ENCODE peak calls at places on chromosomes 5 and 9, in five cellular contexts. One of them, this sample, is unnamed. For H3K4me1, the result is how much of the 10 kb centered on the place peaks cover.

GRCh38 chr5:141492168-141492885 is 3.4 kb downstream of the PCDHGC5 start:
- DNase-seq in MM.1S: no peak
- DNase-seq in colonic mucosa: no peak
- DNase-seq in K562: no peak
- DNase-seq in heart right ventricle: no peak
- DNase-seq in this sample: no peak

GRCh38 chr9:90271707-90272106 is 370.9 kb downstream of the DIRAS2 start:
- DNase-seq in MM.1S: no peak
- DNase-seq in colonic mucosa: no peak
- DNase-seq in K562: no peak
- DNase-seq in heart right ventricle: no peak
- DNase-seq in this sample: no peak

GRCh38 chr5:78279194-78279593 is 15.3 kb downstream of the AP3B1 start:
- DNase-seq in K562: no peak
- DNase-seq in colonic mucosa: no peak
- DNase-seq in MM.1S: no peak
- DNase-seq in heart right ventricle: no peak
- DNase-seq in this sample: no peak

GRCh38 chr5:122937914-122938313 is 92.5 kb downstream of the SNX24 start:
- DNase-seq in heart right ventricle: peak
- DNase-seq in MM.1S: no peak
- DNase-seq in K562: no peak
- DNase-seq in colonic mucosa: no peak
- DNase-seq in this sample: no peak

GRCh38 chr9:76219555-76220151 is 174.6 kb downstream of the RFK start:
- DNase-seq in colonic mucosa: no peak
- DNase-seq in heart right ventricle: no peak
- DNase-seq in MM.1S: no peak
- DNase-seq in K562: no peak
- DNase-seq in this sample: no peak

GRCh38 chr9:109086221-109086620 is 33.5 kb downstream of the TMEM245 start:
- DNase-seq in colonic mucosa: no peak
- DNase-seq in MM.1S: no peak
- DNase-seq in K562: no peak
- DNase-seq in heart right ventricle: no peak
- DNase-seq in this sample: no peak

GRCh38 chr5:145531038-145531734 is 304.0 kb downstream of the PRELID2 start:
- DNase-seq in colonic mucosa: peak
- DNase-seq in K562: no peak
- DNase-seq in heart right ventricle: no peak
- DNase-seq in MM.1S: no peak
- DNase-seq in this sample: no peak

GRCh38 chr9:15306757-15307522 is at the start of gene TTC39B:
- DNase-seq in colonic mucosa: peak
- DNase-seq in heart right ventricle: peak
- DNase-seq in MM.1S: peak
- DNase-seq in K562: peak
- DNase-seq in this sample: peak

GRCh38 chr9:75482566-75482965 is 394.3 kb downstream of the OSTF1 start:
- DNase-seq in colonic mucosa: no peak
- DNase-seq in K562: no peak
- DNase-seq in MM.1S: no peak
- DNase-seq in heart right ventricle: no peak
- DNase-seq in this sample: no peak

GRCh38 chr9:76456202-76456926 is 2.6 kb upstream of the GCNT1 start:
- DNase-seq in K562: peak
- DNase-seq in colonic mucosa: peak
- DNase-seq in MM.1S: peak
- DNase-seq in heart right ventricle: no peak
- DNase-seq in this sample: no peak

GRCh38 chr5:174159327-174160247 is 114.1 kb downstream of the NSG2 start:
- DNase-seq in heart right ventricle: no peak
- DNase-seq in colonic mucosa: no peak
- DNase-seq in MM.1S: no peak
- DNase-seq in K562: no peak
- DNase-seq in this sample: no peak

GRCh38 chr9:117458066-117458465 is 43.2 kb upstream of the ASTN2 start:
- DNase-seq in K562: no peak
- DNase-seq in colonic mucosa: no peak
- DNase-seq in heart right ventricle: no peak
- DNase-seq in MM.1S: no peak
- DNase-seq in this sample: no peak

GRCh38 chr5:5320062-5320805 is 102.2 kb upstream of the ICE1 start:
- DNase-seq in heart right ventricle: no peak
- DNase-seq in colonic mucosa: no peak
- DNase-seq in K562: no peak
- DNase-seq in MM.1S: no peak
- DNase-seq in this sample: no peak

GRCh38 chr9:38276751-38277439 is 115.6 kb upstream of the ALDH1B1 start:
- DNase-seq in MM.1S: no peak
- DNase-seq in colonic mucosa: no peak
- DNase-seq in K562: no peak
- DNase-seq in heart right ventricle: no peak
- DNase-seq in this sample: no peak

GRCh38 chr9:89687216-89687615 is 82.4 kb downstream of the GADD45G start:
- DNase-seq in K562: no peak
- DNase-seq in colonic mucosa: no peak
- DNase-seq in MM.1S: no peak
- DNase-seq in heart right ventricle: no peak
- DNase-seq in this sample: no peak

GRCh38 chr5:43227655-43228054 is 35.6 kb downstream of the NIM1K start:
- DNase-seq in colonic mucosa: no peak
- DNase-seq in K562: peak
- DNase-seq in MM.1S: no peak
- DNase-seq in heart right ventricle: no peak
- DNase-seq in this sample: no peak

GRCh38 chr5:86461169-86461956 is 156.4 kb upstream of the COX7C start:
- DNase-seq in K562: no peak
- DNase-seq in MM.1S: peak
- DNase-seq in colonic mucosa: no peak
- DNase-seq in heart right ventricle: no peak
- DNase-seq in this sample: no peak

GRCh38 chr9:87622936-87623335 is 103.0 kb upstream of the CTSL start:
- DNase-seq in heart right ventricle: no peak
- DNase-seq in K562: no peak
- DNase-seq in colonic mucosa: no peak
- DNase-seq in MM.1S: no peak
- DNase-seq in this sample: no peak

GRCh38 chr9:109781541-109782197 is 1.7 kb downstream of the PALM2AKAP2 start:
- DNase-seq in colonic mucosa: peak
- DNase-seq in K562: no peak
- DNase-seq in MM.1S: no peak
- DNase-seq in heart right ventricle: peak
- DNase-seq in this sample: no peak

GRCh38 chr5:134063421-134063820 is 51.1 kb upstream of the TCF7 start:
- DNase-seq in K562: no peak
- DNase-seq in colonic mucosa: no peak
- DNase-seq in heart right ventricle: no peak
- DNase-seq in MM.1S: no peak
- DNase-seq in this sample: no peak

GRCh38 chr5:24633705-24634325 is 11.0 kb downstream of the CDH10 start:
- DNase-seq in MM.1S: peak
- DNase-seq in K562: peak
- DNase-seq in colonic mucosa: no peak
- DNase-seq in heart right ventricle: no peak
- DNase-seq in this sample: no peak

GRCh38 chr5:3340471-3340870 is 255.2 kb upstream of the IRX1 start:
- DNase-seq in heart right ventricle: no peak
- DNase-seq in K562: no peak
- DNase-seq in colonic mucosa: no peak
- DNase-seq in MM.1S: no peak
- DNase-seq in this sample: no peak

GRCh38 chr5:146788918-146789317 is 89.6 kb downstream of the PPP2R2B start:
- DNase-seq in heart right ventricle: no peak
- DNase-seq in K562: no peak
- DNase-seq in colonic mucosa: no peak
- DNase-seq in MM.1S: no peak
- DNase-seq in this sample: no peak

GRCh38 chr9:36401179-36401740 is 1.2 kb upstream of the RNF38 start:
- DNase-seq in colonic mucosa: peak
- DNase-seq in heart right ventricle: no peak
- DNase-seq in MM.1S: peak
- DNase-seq in K562: peak
- DNase-seq in this sample: no peak

GRCh38 chr9:26296910-26297309 is 595.7 kb downstream of the CAAP1 start:
- DNase-seq in colonic mucosa: no peak
- DNase-seq in MM.1S: no peak
- DNase-seq in heart right ventricle: no peak
- DNase-seq in K562: no peak
- DNase-seq in this sample: no peak

GRCh38 chr5:100706796-100707195 is 171.6 kb downstream of the FAM174A start:
- DNase-seq in MM.1S: peak
- DNase-seq in colonic mucosa: no peak
- DNase-seq in K562: no peak
- DNase-seq in heart right ventricle: no peak
- DNase-seq in this sample: no peak

GRCh38 chr5:115962565-115963402 is 509 bp downstream of the LVRN start:
- DNase-seq in MM.1S: no peak
- DNase-seq in heart right ventricle: no peak
- DNase-seq in K562: no peak
- DNase-seq in colonic mucosa: no peak
- DNase-seq in this sample: no peak

GRCh38 chr5:94217745-94218144 is 400.7 kb downstream of the KIAA0825 start:
- DNase-seq in colonic mucosa: no peak
- DNase-seq in MM.1S: no peak
- DNase-seq in K562: no peak
- DNase-seq in heart right ventricle: no peak
- DNase-seq in this sample: no peak

GRCh38 chr5:108743344-108743743 is 4.4 kb upstream of the FER start:
- DNase-seq in MM.1S: no peak
- DNase-seq in heart right ventricle: no peak
- DNase-seq in colonic mucosa: no peak
- DNase-seq in K562: no peak
- DNase-seq in this sample: no peak

GRCh38 chr9:83987402-83987791 is 6.8 kb downstream of the RMI1 start:
- DNase-seq in K562: no peak
- DNase-seq in MM.1S: no peak
- DNase-seq in heart right ventricle: no peak
- DNase-seq in colonic mucosa: no peak
- DNase-seq in this sample: no peak
- H3K4me1 ChIP-seq in K562: under half
- H3K4me1 ChIP-seq in MM.1S: under half
- H3K4me1 ChIP-seq in heart right ventricle: under half
- H3K4me1 ChIP-seq in colonic mucosa: under half
- H3K4me1 ChIP-seq in this sample: under half

GRCh38 chr5:80125962-80126480 is 90.9 kb downstream of the THBS4 start:
- DNase-seq in K562: no peak
- DNase-seq in colonic mucosa: no peak
- DNase-seq in MM.1S: no peak
- DNase-seq in heart right ventricle: no peak
- DNase-seq in this sample: no peak
- H3K4me1 ChIP-seq in K562: under half
- H3K4me1 ChIP-seq in colonic mucosa: under half
- H3K4me1 ChIP-seq in MM.1S: under half
- H3K4me1 ChIP-seq in heart right ventricle: under half
- H3K4me1 ChIP-seq in this sample: under half

DNA sequence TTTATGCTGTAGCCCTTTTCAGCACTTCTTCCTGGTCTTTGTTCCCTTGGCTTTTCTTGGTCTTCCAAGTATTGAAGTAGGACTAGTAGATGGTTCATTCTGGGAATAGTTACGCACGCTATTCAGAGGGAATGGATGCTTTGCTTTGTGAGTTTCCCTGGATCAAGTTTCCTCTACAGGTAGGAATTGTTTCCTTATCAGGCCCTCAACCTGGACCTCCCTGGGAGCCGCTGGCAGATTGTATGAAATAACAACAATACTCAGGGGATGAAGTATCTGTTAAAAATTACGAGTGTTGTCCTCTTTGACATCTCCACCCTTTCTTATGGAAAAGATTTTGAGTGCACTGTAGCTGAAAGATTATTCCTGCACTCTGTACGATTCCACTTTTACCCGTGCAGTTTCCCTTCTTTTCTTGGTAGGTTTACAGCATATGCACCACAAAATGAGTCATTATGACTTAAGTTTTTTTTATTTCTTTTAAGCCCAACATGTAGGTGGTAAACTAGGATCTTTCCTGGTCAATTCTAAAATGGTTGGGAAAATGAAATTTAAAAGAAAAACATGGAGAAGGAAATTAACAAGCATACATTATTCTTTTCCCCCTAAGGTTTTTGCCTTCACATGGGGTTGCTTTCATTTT is 57.9 kb downstream of the ARHGAP26 start:
- DNase-seq in K562: no peak
- DNase-seq in heart right ventricle: no peak
- DNase-seq in colonic mucosa: no peak
- DNase-seq in MM.1S: no peak
- DNase-seq in this sample: no peak
- H3K4me1 ChIP-seq in K562: under half
- H3K4me1 ChIP-seq in heart right ventricle: half or more
- H3K4me1 ChIP-seq in colonic mucosa: under half
- H3K4me1 ChIP-seq in MM.1S: under half
- H3K4me1 ChIP-seq in this sample: half or more

DNA sequence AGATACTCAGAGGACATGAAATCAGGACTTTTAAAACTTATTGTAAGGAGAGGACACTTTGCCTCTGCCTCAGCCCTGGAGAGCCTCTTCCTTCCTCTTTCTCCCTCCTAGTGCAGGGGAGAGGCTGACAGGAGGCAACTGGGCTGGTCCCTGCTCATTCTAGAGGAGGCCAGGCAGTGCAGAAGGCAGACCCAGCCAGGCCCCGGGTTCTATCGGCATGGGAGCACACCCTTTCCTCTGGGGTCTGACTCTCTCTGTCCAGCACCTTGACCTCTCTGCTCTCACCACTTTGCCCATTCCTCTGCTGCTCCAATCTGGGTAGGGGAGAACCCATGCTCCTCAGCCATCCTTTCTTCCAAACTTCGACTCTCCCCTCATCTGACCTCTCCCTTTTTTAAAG is 16.0 kb upstream of the SMIM32 start:
- DNase-seq in heart right ventricle: no peak
- DNase-seq in MM.1S: no peak
- DNase-seq in K562: no peak
- DNase-seq in colonic mucosa: no peak
- DNase-seq in this sample: no peak
- H3K4me1 ChIP-seq in heart right ventricle: under half
- H3K4me1 ChIP-seq in MM.1S: under half
- H3K4me1 ChIP-seq in K562: under half
- H3K4me1 ChIP-seq in colonic mucosa: under half
- H3K4me1 ChIP-seq in this sample: under half

This sample was measured in esophagus squamous epithelium.